ENCODE peak calls at places on chromosome 22, in ten cellular contexts. I is psoas muscle, S is Panc1, B is HCT116, M is stomach, K is BE2C, A is ovary, V is IMR-90, C is body of pancreas, N is thoracic aorta. L is an unnamed sample. For H3K4me1 and H3K27me3, the result is how much of the 10 kb centered on the place peaks cover.

GRCh38 chr22:37243402-37244113 is 511 bp downstream of the RAC2 start:
- DNase-seq in C (no peak), I (no peak), K (no peak), M (no peak), S (no peak), A (peak), B (no peak), V (no peak), N (no peak), L (no peak)

GRCh38 chr22:37345863-37346514 is 63.7 kb downstream of the CYTH4 start:
- DNase-seq in V (peak), K (no peak), A (peak), B (no peak), I (no peak), M (no peak), C (no peak), S (no peak), N (no peak), L (no peak)

GRCh38 chr22:30247974-30248373 is 1.4 kb upstream of the LIF start:
- DNase-seq in M (no peak), S (no peak), V (no peak), I (no peak), C (no peak), A (no peak), K (no peak), B (no peak), N (no peak), L (no peak)

GRCh38 chr22:36292823-36293530 is 40.0 kb downstream of the APOL1 start:
- DNase-seq in M (no peak), K (no peak), S (no peak), C (no peak), N (no peak), A (no peak), B (no peak), V (no peak), I (peak), L (no peak)

GRCh38 chr22:46953968-46954755 is 191.7 kb downstream of the TBC1D22A start:
- DNase-seq in S (no peak), C (no peak), I (no peak), A (no peak), N (no peak), B (no peak), M (no peak), V (peak), K (no peak), L (no peak)

GRCh38 chr22:47775686-47776085 is 1013.2 kb downstream of the TBC1D22A start:
- DNase-seq in A (no peak), I (no peak), S (no peak), V (no peak), M (no peak), N (no peak), C (no peak), K (no peak), B (no peak), L (no peak)

GRCh38 chr22:31891366-31892079 is 52.8 kb upstream of the YWHAH start:
- DNase-seq in S (no peak), B (no peak), I (no peak), V (peak), M (no peak), C (no peak), K (no peak), A (no peak), N (no peak), L (no peak)

GRCh38 chr22:30009478-30009877 is 70.8 kb upstream of the HORMAD2 start:
- DNase-seq in K (no peak), S (no peak), B (no peak), V (no peak), I (no peak), M (no peak), N (no peak), A (no peak), C (no peak), L (no peak)

GRCh38 chr22:46087816-46088277 is 62.5 kb upstream of the PPARA start:
- DNase-seq in I (peak), C (peak), V (peak), N (peak), K (peak), B (no peak), S (no peak), M (peak), A (peak), L (peak)

GRCh38 chr22:19376247-19376646 is 55.3 kb downstream of the HIRA start:
- DNase-seq in A (no peak), V (no peak), M (no peak), B (no peak), C (no peak), I (no peak), S (no peak), N (no peak), K (no peak), L (no peak)

GRCh38 chr22:46081036-46081830 is 69.1 kb upstream of the PPARA start:
- DNase-seq in S (no peak), K (peak), V (no peak), B (no peak), N (no peak), C (peak), A (peak), I (peak), M (peak), L (peak)

GRCh38 chr22:38262051-38262795 is 10.6 kb downstream of the TMEM184B start:
- DNase-seq in M (peak), N (no peak), S (no peak), A (peak), V (no peak), C (peak), B (no peak), I (peak), K (peak), L (peak)

GRCh38 chr22:38432264-38432663 is 22.7 kb downstream of the KCNJ4 start:
- DNase-seq in M (no peak), S (no peak), I (no peak), N (no peak), C (no peak), V (no peak), B (no peak), A (no peak), K (no peak), L (no peak)

GRCh38 chr22:38148252-38148651 is 33.4 kb downstream of the PLA2G6 start:
- DNase-seq in A (no peak), N (no peak), I (no peak), S (no peak), B (peak), C (no peak), K (no peak), M (no peak), V (peak), L (no peak)

GRCh38 chr22:36762687-36763260 is 13.1 kb downstream of the IFT27 start:
- DNase-seq in M (no peak), I (no peak), C (no peak), S (no peak), B (no peak), V (peak), N (no peak), K (peak), A (no peak), L (no peak)

GRCh38 chr22:17954860-17955587 is 69.3 kb downstream of the MICAL3 start:
- DNase-seq in I (no peak), B (no peak), C (no peak), M (no peak), A (no peak), N (no peak), K (no peak), S (no peak), V (no peak), L (no peak)

DNA sequence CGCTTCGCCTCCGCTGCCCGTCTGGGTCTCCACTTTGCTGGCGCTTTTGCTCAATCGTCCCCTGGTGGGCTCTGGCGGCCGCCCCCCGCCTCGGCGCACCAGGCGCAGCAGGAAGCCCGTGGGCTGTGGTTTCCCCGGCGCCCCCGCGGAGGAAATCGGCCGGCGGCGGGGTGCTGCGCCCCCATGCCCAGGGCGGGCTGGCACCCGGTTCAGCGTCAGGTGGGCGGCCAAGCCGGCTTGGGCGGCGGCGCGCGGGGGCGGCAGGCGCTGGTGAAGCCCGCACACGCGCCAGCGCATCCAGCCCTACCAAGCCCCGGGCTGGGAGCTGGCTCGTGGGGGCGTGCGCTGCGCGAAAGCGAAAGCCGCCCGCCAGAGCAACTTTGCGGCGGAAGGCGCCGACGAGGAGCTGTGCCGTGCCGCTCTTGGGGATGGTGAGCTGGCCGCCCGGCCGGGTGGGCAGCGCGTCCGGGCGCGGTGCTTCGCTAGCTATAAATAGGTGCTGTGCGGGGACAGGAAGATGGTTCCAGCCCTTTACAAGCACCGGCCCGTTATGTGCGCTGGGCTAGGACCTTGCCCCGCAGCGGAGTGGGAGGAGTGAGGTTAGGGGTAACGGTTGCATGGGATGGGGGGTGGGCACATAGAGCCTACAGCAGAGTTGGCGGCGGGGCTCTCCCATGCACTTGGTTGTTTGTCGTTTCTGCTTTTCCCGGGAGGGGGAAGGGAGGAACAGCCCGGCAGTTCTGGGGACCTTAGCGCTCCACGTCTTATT is 25.0 kb upstream of the SUSD2 start:
- DNase-seq in V (peak), S (no peak), B (no peak), M (peak), A (peak), C (no peak), K (peak), N (no peak), I (peak), L (no peak)
- H3K4me1 ChIP-seq in V (under half), S (under half), B (under half), M (half or more), A (under half), C (under half), K (under half), N (half or more), I (under half), L (under half)

DNA sequence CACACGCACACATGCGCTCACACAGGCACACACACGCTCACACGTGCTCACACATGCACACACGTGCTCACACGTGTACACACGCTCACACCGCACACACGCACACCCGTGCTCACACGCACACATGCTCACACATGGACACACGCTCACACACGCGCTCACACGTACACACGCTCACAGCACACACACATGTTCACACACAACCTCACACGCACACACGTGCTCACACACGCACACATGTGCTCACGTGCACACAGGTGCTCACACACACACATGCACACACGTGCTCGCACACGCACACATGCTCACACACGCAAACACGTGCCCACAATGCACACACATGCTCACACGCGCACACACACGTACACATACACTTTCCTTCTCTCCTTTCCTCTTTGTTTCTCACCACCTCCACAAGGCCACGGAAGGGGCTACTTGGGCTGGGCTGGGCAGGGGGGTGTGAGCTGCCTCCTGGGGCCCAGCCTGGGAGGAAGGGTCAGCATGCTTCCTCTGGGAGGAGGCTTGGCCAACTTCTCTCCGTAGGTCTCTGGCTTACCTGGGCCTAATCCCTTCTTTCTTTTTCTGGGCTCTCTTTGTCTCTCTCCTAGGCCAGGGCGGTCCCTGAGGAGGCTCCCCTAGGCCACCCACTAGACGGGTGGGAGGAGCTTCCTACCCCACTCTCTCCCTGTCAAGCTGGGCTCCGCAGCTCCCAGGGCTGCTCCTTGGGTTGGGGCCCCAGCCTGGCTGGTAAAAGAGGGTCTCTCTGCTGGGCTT is 34.5 kb upstream of the PARVG start:
- DNase-seq in B (no peak), K (no peak), A (no peak), S (no peak), N (no peak), C (no peak), V (no peak), M (no peak), I (no peak), L (no peak)
- TF ChIP-seq CTCF in B (no peak), K (no peak), A (no peak), S (no peak), N (no peak), C (no peak), V (no peak), M (no peak), I (no peak), L (no peak)

DNA sequence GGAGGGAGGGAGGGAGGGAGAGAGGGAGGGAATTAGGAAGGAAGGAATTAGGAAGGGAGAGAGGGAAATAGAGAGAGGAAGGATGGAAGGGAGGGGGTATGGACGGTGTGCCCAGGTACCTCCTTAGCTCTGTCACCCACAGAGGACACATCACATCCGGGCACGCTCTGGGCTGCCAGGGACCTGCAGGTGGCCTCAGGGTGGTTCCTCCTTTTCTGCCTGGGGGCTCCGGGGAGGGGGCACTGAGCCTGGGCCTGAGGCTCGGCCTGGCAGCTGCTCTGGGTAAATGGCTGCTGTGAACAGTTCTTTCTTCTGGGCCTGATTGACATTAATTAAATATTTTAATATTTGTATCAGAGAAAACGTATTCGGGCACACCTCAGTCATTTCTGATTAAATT is 733.5 kb downstream of the BRD1 start:
- DNase-seq in V (no peak), N (no peak), A (no peak), S (no peak), I (peak), M (no peak), K (no peak), C (no peak), B (no peak), L (no peak)
- H3K27me3 ChIP-seq in V (under half), N (under half), A (under half), S (under half), I (under half), M (under half), K (under half), C (under half), B (under half), L (under half)

DNA sequence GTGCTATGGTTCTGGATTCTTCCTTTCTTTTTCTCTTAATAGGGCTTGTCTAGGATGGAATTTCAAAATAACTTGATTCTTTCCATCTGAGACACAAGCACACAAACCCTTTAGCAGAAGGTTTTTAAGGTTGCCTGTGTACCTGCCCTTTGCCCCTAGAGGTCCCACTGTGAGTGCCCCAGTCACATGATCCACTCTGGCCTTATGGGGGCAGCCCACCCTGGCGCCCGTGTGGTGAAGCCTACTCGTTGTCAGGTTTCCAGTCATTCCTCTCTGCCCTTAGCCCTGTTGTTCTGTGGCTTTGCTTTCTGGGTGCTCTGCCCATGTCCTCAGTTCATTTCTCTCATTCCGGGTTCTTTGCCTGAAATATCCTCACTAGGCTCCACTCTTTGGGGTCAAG is 51.8 kb downstream of the ZNRF3 start:
- DNase-seq in S (no peak), I (no peak), B (no peak), M (no peak), N (no peak), C (no peak), V (no peak), A (no peak), K (no peak), L (no peak)
- H3K4me1 ChIP-seq in S (under half), I (under half), B (under half), M (half or more), N (half or more), C (under half), V (under half), A (under half), K (under half), L (half or more)

GRCh38 chr22:22400964-22401363 is 107.6 kb downstream of the ZNF280B start:
- DNase-seq in I (no peak), K (no peak), B (no peak), V (no peak), C (no peak), M (no peak), N (no peak), A (no peak), S (no peak), L (no peak)

GRCh38 chr22:22397875-22398524 is 110.5 kb downstream of the ZNF280B start:
- DNase-seq in B (no peak), M (no peak), C (no peak), S (no peak), K (no peak), V (no peak), A (no peak), I (no peak), N (no peak), L (no peak)

GRCh38 chr22:22401381-22401780 is 107.2 kb downstream of the ZNF280B start:
- DNase-seq in N (no peak), B (no peak), C (no peak), M (no peak), I (no peak), A (no peak), S (no peak), V (no peak), K (no peak), L (no peak)

GRCh38 chr22:22398530-22399327 is 109.8 kb downstream of the ZNF280B start:
- DNase-seq in N (no peak), C (no peak), M (no peak), V (no peak), S (no peak), I (no peak), B (no peak), K (no peak), A (no peak), L (no peak)

GRCh38 chr22:22400099-22400498 is 108.4 kb downstream of the ZNF280B start:
- DNase-seq in A (no peak), M (no peak), V (no peak), B (no peak), S (no peak), N (no peak), I (no peak), K (no peak), C (no peak), L (no peak)
- TF ChIP-seq CTCF in A (no peak), M (no peak), V (no peak), B (no peak), S (no peak), N (no peak), I (no peak), K (no peak), C (no peak), L (no peak)

GRCh38 chr22:39925273-39925672 is 24.4 kb downstream of the GRAP2 start:
- DNase-seq in B (no peak), N (no peak), K (no peak), A (no peak), I (no peak), C (no peak), M (no peak), S (no peak), V (no peak), L (no peak)
- H3K27me3 ChIP-seq in B (half or more), N (under half), K (under half), A (under half), I (under half), C (under half), M (under half), S (under half), V (half or more), L (under half)

L was measured in Caco-2.